ENCODE peak calls at places on chromosomes 12 and 14, in nine cellular contexts. V, U, Y, W, Z, T, M, P and B are unnamed samples.

GRCh38 chr14:68781161-68782021 is 11.5 kb downstream of the ZFP36L1 start:
- DNase-seq in V (no peak), U (no peak), Y (no peak), W (no peak), Z (no peak), T (no peak), M (no peak), P (no peak), B (no peak)

GRCh38 chr12:117450186-117450585 is 88.8 kb upstream of the NOS1 start:
- DNase-seq in V (no peak), U (no peak), Y (no peak), W (no peak), Z (no peak), T (no peak), M (no peak), P (peak; percentile 37), B (no peak)

GRCh38 chr14:93929657-93930056 is 2.5 kb downstream of the FAM181A start:
- DNase-seq in V (no peak), U (no peak), Y (no peak), W (no peak), Z (no peak), T (no peak), M (no peak), P (no peak), B (no peak)

GRCh38 chr12:122085571-122085970 is 7.0 kb downstream of the MLXIP start:
- DNase-seq in V (no peak), U (no peak), Y (no peak), W (no peak), Z (no peak), T (no peak), M (no peak), P (no peak), B (no peak)

GRCh38 chr14:53929871-53930685 is 26.5 kb downstream of the BMP4 start:
- DNase-seq in V (no peak), U (peak; percentile 35), Y (no peak), W (peak; percentile 28), Z (no peak), T (no peak), M (no peak), P (peak; percentile 62), B (peak; percentile 70)

GRCh38 chr12:83690465-83690864 is 1003.8 kb downstream of the TMTC2 start:
- DNase-seq in V (no peak), U (no peak), Y (no peak), W (no peak), Z (no peak), T (no peak), M (no peak), P (no peak), B (no peak)

GRCh38 chr12:130164216-130164542 is 1.9 kb downstream of the FZD10 start:
- DNase-seq in V (no peak), U (no peak), Y (no peak), W (no peak), Z (no peak), T (no peak), M (no peak), P (no peak), B (no peak)

GRCh38 chr12:58346032-58346632 is 404.8 kb downstream of the ATP23 start:
- DNase-seq in V (peak; percentile 66), U (peak; percentile 49), Y (no peak), W (peak; percentile 46), Z (peak; percentile 69), T (peak; percentile 38), M (no peak), P (peak; percentile 36), B (no peak)

GRCh38 chr12:130880411-130880885 is 8.6 kb downstream of the RAN start:
- DNase-seq in V (no peak), U (peak; percentile 26), Y (no peak), W (no peak), Z (no peak), T (no peak), M (no peak), P (no peak), B (no peak)

GRCh38 chr14:38743941-38744611 is 359.0 kb downstream of the SEC23A start:
- DNase-seq in V (no peak), U (no peak), Y (no peak), W (no peak), Z (no peak), T (no peak), M (no peak), P (no peak), B (no peak)

GRCh38 chr12:69405466-69405865 is 45.9 kb downstream of the YEATS4 start:
- DNase-seq in V (peak; percentile 95), U (no peak), Y (no peak), W (peak; percentile 95), Z (peak; percentile 97), T (peak; percentile 99), M (peak; percentile 66), P (no peak), B (no peak)

GRCh38 chr12:122064780-122065588 is 13.6 kb upstream of the MLXIP start:
- DNase-seq in V (peak; percentile 92), U (no peak), Y (no peak), W (peak; percentile 74), Z (peak; percentile 86), T (peak; percentile 91), M (peak; percentile 79), P (peak; percentile 57), B (peak; percentile 87)

GRCh38 chr14:94005324-94005723 is 8.2 kb downstream of the CCDC197 start:
- DNase-seq in V (no peak), U (no peak), Y (no peak), W (no peak), Z (no peak), T (no peak), M (no peak), P (no peak), B (no peak)

GRCh38 chr12:156945-157344 is 57.0 kb downstream of the SLC6A12 start:
- DNase-seq in V (no peak), U (no peak), Y (no peak), W (no peak), Z (no peak), T (no peak), M (no peak), P (no peak), B (no peak)

GRCh38 chr12:90305379-90305778 is 596.7 kb upstream of the ATP2B1 start:
- DNase-seq in V (no peak), U (no peak), Y (peak; percentile 45), W (no peak), Z (no peak), T (no peak), M (no peak), P (no peak), B (peak; percentile 40)

GRCh38 chr12:90301734-90302133 is 593.1 kb upstream of the ATP2B1 start:
- DNase-seq in V (no peak), U (no peak), Y (peak; percentile 60), W (no peak), Z (no peak), T (no peak), M (no peak), P (no peak), B (no peak)

GRCh38 chr12:90301095-90301494 is 592.5 kb upstream of the ATP2B1 start:
- DNase-seq in V (no peak), U (peak; percentile 30), Y (no peak), W (no peak), Z (no peak), T (no peak), M (no peak), P (no peak), B (no peak)

GRCh38 chr12:90299121-90299520 is 590.5 kb upstream of the ATP2B1 start:
- DNase-seq in V (peak; percentile 45), U (peak; percentile 85), Y (no peak), W (no peak), Z (no peak), T (no peak), M (no peak), P (no peak), B (no peak)

DNA sequence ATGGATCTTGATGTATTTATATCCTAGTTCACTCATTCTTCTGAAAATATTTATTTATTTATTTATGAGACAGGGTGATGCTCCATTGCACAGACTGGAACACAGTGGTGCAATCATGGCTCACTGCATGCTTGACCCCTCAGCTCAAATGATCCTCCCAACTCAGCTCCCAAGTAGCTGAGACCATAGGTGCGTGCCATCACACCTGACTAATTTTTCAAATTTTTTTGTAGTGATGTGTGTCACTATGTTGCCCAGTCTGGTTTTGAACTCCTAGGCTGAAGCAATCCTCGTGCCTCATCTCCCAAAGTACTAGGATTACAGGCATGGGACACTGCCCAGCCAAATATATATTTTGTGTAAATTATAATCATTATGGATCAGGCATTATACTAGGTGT is 595.6 kb upstream of the ATP2B1 start:
- DNase-seq in V (no peak), U (no peak), Y (no peak), W (no peak), Z (no peak), T (no peak), M (no peak), P (no peak), B (no peak)
- H3K4me3 ChIP-seq in V (no peak overlapping the region), U (no peak overlapping the region), Y (no peak overlapping the region), W (no peak overlapping the region), Z (no peak overlapping the region), T (no peak overlapping the region), M (no peak overlapping the region), P (no peak overlapping the region), B (no peak overlapping the region)

DNA sequence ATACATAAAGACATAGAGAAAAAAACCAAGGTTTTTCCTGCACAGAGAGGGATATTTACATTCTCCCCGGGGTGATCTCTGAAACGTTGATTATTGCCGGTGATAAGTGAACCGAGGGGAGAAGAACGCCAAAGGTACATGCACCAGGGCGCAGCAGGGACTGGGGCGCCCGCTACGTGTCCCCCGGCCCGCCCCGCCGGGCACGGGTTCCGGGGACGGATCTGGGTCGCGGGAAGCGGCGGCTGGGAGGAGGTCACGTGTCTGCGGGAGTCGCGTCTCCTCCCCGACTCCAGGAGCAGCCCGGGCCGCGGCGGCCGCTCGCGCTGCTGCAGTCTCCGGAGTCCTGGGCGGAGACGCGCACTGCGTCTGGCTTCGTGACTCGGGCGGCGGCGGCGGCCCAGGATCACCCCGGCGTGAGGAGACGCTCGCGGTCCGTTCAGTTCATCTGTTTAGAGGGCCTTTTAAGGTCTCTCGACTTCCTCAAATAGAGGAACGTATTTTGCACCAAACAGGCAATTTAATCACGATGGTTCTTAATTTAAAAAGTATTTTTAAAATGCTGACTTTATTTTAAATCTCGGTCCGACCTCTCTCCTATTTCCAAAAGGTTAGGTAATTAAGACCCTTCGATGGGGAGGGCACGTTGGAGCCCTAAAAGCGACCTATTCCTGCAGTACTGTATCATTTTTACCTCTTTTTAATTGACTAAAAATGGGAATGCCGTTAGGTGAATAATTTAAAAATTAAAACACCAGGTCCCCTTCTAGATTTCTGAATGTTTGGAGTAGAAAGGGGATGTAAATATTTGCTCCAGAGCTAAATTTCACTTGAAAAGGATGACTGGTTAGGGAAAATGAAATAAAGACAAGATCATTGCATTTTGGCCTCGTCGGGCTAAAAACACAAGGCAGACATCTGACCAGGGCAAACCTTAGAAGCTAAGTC is 1.8 kb upstream of the BHLHE41 start:
- DNase-seq in V (peak; percentile 90), U (peak; percentile 81), Y (no peak), W (peak; percentile 80), Z (peak; percentile 83), T (peak; percentile 68), M (no peak), P (peak; percentile 94), B (peak; percentile 91)
- TF ChIP-seq CTCF in V (peak; percentile 16), U (no peak), Y (peak; percentile 15), W (no peak), Z (no peak), T (no peak), M (no peak), P (no peak), B (no peak)

GRCh38 chr14:75063013-75063412 is 811 bp downstream of the ACYP1 start:
- DNase-seq in V (no peak), U (peak; percentile 6), Y (no peak), W (no peak), Z (no peak), T (no peak), M (no peak), P (no peak), B (no peak)
- H3K4me3 ChIP-seq in V (peak overlapping the region; percentile 62), U (peak overlapping the region; percentile 83), Y (peak overlapping the region; percentile 89), W (peak overlapping the region; percentile 55), Z (peak overlapping the region; percentile 95), T (peak overlapping the region; percentile 97), M (peak overlapping the region; percentile 65), P (peak overlapping the region; percentile 86), B (peak overlapping the region; percentile 77)

GRCh38 chr14:41586237-41586636 is 20.4 kb upstream of the LRFN5 start:
- DNase-seq in V (peak; percentile 26), U (no peak), Y (no peak), W (no peak), Z (peak; percentile 26), T (no peak), M (no peak), P (no peak), B (no peak)
- TF ChIP-seq CTCF in V (peak; percentile 8), U (no peak), Y (peak; percentile 26), W (no peak), Z (peak; percentile 1), T (no peak), M (no peak), P (no peak), B (no peak)